ENCODE peak calls at places on chromosomes 3 and 15, in four cellular contexts. C is Calu3, Y is hypothalamus, T is NCI-H2029 treated with DMSO at 0.1 percent for 48 hours. P is an unnamed sample.

GRCh38 chr3:155412856-155413255 is 119.4 kb upstream of the STRIT1 start:
- DNase-seq in C (no peak), T (no peak), Y (no peak), P (no peak)

GRCh38 chr15:43220991-43221403 is at the start of gene EPB42:
- DNase-seq in Y (no peak), T (no peak), C (no peak), P (no peak)

GRCh38 chr3:174955513-174956001 is 96.4 kb downstream of the NAALADL2 start:
- DNase-seq in Y (no peak), T (no peak), C (no peak), P (peak; percentile 16)

GRCh38 chr15:97961067-97961954 is 808 bp downstream of the ARRDC4 start:
- DNase-seq in Y (peak; percentile 44), C (peak; percentile 48), T (no peak), P (no peak)

GRCh38 chr15:39580630-39581500 is at the start of gene THBS1:
- DNase-seq in C (peak; percentile 82), T (no peak), Y (no peak), P (peak; percentile 98)

GRCh38 chr15:60553163-60553562 is 74.2 kb upstream of the ICE2 start:
- DNase-seq in T (no peak), C (no peak), Y (no peak), P (no peak)

GRCh38 chr3:59581000-59581399 is 531.2 kb upstream of the CFAP20DC start:
- DNase-seq in T (no peak), Y (no peak), C (no peak), P (no peak)

GRCh38 chr3:179956416-179956830 is 80.3 kb downstream of the PEX5L start:
- DNase-seq in C (no peak), T (no peak), Y (no peak), P (no peak)

GRCh38 chr3:77147836-77148578 is 108.1 kb downstream of the ROBO2 start:
- DNase-seq in C (no peak), Y (peak; percentile 18), T (no peak), P (no peak)

GRCh38 chr3:170725285-170725731 is 139.4 kb upstream of the SLC7A14 start:
- DNase-seq in T (no peak), Y (no peak), C (no peak), P (no peak)

GRCh38 chr3:2595486-2595885 is 496.8 kb downstream of the CNTN4 start:
- DNase-seq in T (no peak), C (no peak), Y (no peak), P (no peak)

GRCh38 chr3:112136959-112137693 is 4.1 kb upstream of the GCSAM start:
- DNase-seq in C (peak; percentile 26), Y (peak; percentile 71), T (no peak), P (peak; percentile 57)

GRCh38 chr3:107240183-107241091 is 136.8 kb upstream of the CCDC54 start:
- DNase-seq in T (no peak), Y (peak; percentile 88), C (peak; percentile 69), P (peak; percentile 75)

GRCh38 chr3:185959609-185960517 is 22.0 kb upstream of the TRA2B start:
- DNase-seq in T (no peak), Y (no peak), C (peak; percentile 65), P (peak; percentile 7)

GRCh38 chr3:114597012-114597411 is 303.2 kb downstream of the TIGIT start:
- DNase-seq in T (no peak), C (no peak), Y (no peak), P (no peak)

GRCh38 chr3:153245661-153246060 is 83.6 kb downstream of the RAP2B start:
- DNase-seq in C (no peak), T (no peak), Y (no peak), P (no peak)

GRCh38 chr3:178439504-178439903 is 96.7 kb upstream of the KCNMB2 start:
- DNase-seq in C (peak; percentile 39), Y (no peak), T (no peak), P (peak; percentile 16)

GRCh38 chr3:45841701-45842491 is at the start of gene LZTFL1:
- DNase-seq in Y (peak; percentile 96), C (peak; percentile 90), T (peak; percentile 95), P (peak; percentile 95)

GRCh38 chr3:8938021-8938420 is 25.3 kb downstream of the RAD18 start:
- DNase-seq in C (no peak), T (no peak), Y (no peak), P (peak; percentile 61)

GRCh38 chr15:101063891-101064794 is 145.0 kb downstream of the LRRK1 start:
- DNase-seq in Y (peak; percentile 64), T (no peak), C (no peak), P (no peak)

GRCh38 chr15:35751421-35752133 is 205.6 kb upstream of the DPH6 start:
- DNase-seq in T (peak; percentile 37), C (peak; percentile 41), Y (peak; percentile 91), P (peak; percentile 85)

GRCh38 chr3:16399473-16399872 is 114.0 kb downstream of the RFTN1 start:
- DNase-seq in Y (no peak), C (peak; percentile 2), T (no peak), P (no peak)

GRCh38 chr15:91572110-91572509 is 281.4 kb upstream of the SLCO3A1 start:
- DNase-seq in T (peak; percentile 91), C (peak; percentile 49), Y (no peak), P (no peak)